ENCODE peak calls at places on chromosomes 7 and 10, in ten cellular contexts. X is tibial nerve, B is AG10803, Q is fibroblast of lung, S is IMR-90, A is keratinocyte, F is ovary, N is kidney epithelial cell, M is cardiac fibroblast, K is thoracic aorta. O is an unnamed sample.

GRCh38 chr7:150610193-150610592 is 22.0 kb downstream of the GIMAP6 start:
- DNase-seq in X (no peak), B (no peak), Q (no peak), S (no peak), A (no peak), F (no peak), N (no peak), M (no peak), K (no peak), O (no peak)

GRCh38 chr10:80046629-80047441 is 31.6 kb upstream of the TMEM254 start:
- DNase-seq in X (peak; percentile 49), B (peak; percentile 65), Q (peak; percentile 30), S (peak; percentile 50), A (peak; percentile 13), F (peak; percentile 30), N (peak; percentile 12), M (peak; percentile 81), K (peak; percentile 11), O (peak; percentile 53)

GRCh38 chr10:50381637-50382036 is 130.3 kb upstream of the ASAH2 start:
- DNase-seq in X (no peak), B (peak; percentile 40), Q (no peak), S (no peak), A (no peak), F (no peak), N (no peak), M (peak; percentile 49), K (no peak), O (no peak)

GRCh38 chr10:113961261-113961938 is 82.3 kb upstream of the ADRB1 start:
- DNase-seq in X (no peak), B (no peak), Q (no peak), S (no peak), A (no peak), F (no peak), N (no peak), M (no peak), K (no peak), O (no peak)

GRCh38 chr7:140495514-140496097 is 16.3 kb upstream of the MKRN1 start:
- DNase-seq in X (no peak), B (no peak), Q (no peak), S (no peak), A (no peak), F (no peak), N (no peak), M (no peak), K (no peak), O (no peak)

GRCh38 chr7:77543910-77544309 is 6.8 kb downstream of the PTPN12 start:
- DNase-seq in X (no peak), B (no peak), Q (no peak), S (no peak), A (no peak), F (no peak), N (no peak), M (no peak), K (no peak), O (no peak)

GRCh38 chr10:122878799-122879338 is 512 bp downstream of the FAM24B start:
- DNase-seq in X (no peak), B (peak; percentile 25), Q (no peak), S (no peak), A (no peak), F (peak; percentile 9), N (no peak), M (peak; percentile 23), K (no peak), O (no peak)

GRCh38 chr10:79941585-79942210 is 7.2 kb downstream of the SFTPD start:
- DNase-seq in X (no peak), B (no peak), Q (no peak), S (no peak), A (no peak), F (no peak), N (no peak), M (no peak), K (no peak), O (no peak)

GRCh38 chr7:100583132-100584045 is 2.5 kb downstream of the LRCH4 start:
- DNase-seq in X (peak; percentile 44), B (no peak), Q (peak; percentile 53), S (peak; percentile 67), A (no peak), F (no peak), N (no peak), M (peak; percentile 85), K (no peak), O (peak; percentile 36)

GRCh38 chr7:44581426-44581906 is 565 bp downstream of the TMED4 start:
- DNase-seq in X (no peak), B (no peak), Q (peak; percentile 18), S (no peak), A (no peak), F (no peak), N (no peak), M (no peak), K (no peak), O (peak; percentile 12)

GRCh38 chr10:17396004-17396403 is 58.4 kb downstream of the ST8SIA6 start:
- DNase-seq in X (no peak), B (no peak), Q (no peak), S (no peak), A (no peak), F (no peak), N (no peak), M (no peak), K (no peak), O (no peak)

GRCh38 chr10:13987472-13987871 is 343.3 kb downstream of the FRMD4A start:
- DNase-seq in X (no peak), B (peak; percentile 77), Q (peak; percentile 88), S (peak; percentile 91), A (no peak), F (no peak), N (peak; percentile 73), M (peak; percentile 57), K (no peak), O (no peak)

GRCh38 chr10:132627736-132628512 is 90.3 kb downstream of the INPP5A start:
- DNase-seq in X (no peak), B (peak; percentile 77), Q (peak; percentile 63), S (peak; percentile 50), A (no peak), F (peak; percentile 47), N (no peak), M (peak; percentile 70), K (peak; percentile 33), O (peak; percentile 55)

GRCh38 chr7:43462836-43463235 is 120.1 kb upstream of the STK17A start:
- DNase-seq in X (no peak), B (peak; percentile 64), Q (peak; percentile 10), S (no peak), A (no peak), F (no peak), N (no peak), M (no peak), K (no peak), O (no peak)

DNA sequence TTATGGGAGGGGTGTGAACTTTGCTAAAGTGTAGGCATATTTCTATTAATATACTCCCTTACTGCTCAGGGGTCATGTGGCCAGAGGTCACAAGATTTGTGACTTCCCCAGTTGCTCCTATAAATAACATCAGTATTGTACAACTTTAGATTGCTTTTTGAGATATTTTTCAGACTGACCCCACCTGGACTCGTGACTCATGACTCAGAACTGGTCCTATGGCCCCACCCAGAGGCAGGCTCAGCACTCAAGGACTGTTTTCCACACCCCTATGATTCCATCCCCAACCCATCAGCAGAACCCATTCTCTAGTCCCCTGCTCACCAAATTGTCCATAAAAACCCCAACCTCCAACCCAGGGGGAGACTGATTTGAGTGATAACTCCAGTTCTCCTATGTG is 2.7 kb upstream of the CUL2 start:
- DNase-seq in X (no peak), B (no peak), Q (no peak), S (no peak), A (no peak), F (no peak), N (no peak), M (no peak), K (no peak), O (no peak)
- TF ChIP-seq CTCF in X (no peak), B (no peak), Q (no peak), S (no peak), A (no peak), F (no peak), N (no peak), M (no peak), K (no peak), O (no peak)

GRCh38 chr7:37729160-37729559 is 45.6 kb downstream of the GPR141 start:
- DNase-seq in X (no peak), B (no peak), Q (no peak), S (no peak), A (no peak), F (no peak), N (no peak), M (no peak), K (no peak), O (no peak)
- H3K4me3 ChIP-seq in X (no peak overlapping the region), B (no peak overlapping the region), Q (no peak overlapping the region), S (no peak overlapping the region), A (no peak overlapping the region), F (no peak overlapping the region), N (no peak overlapping the region), M (no peak overlapping the region), K (no peak overlapping the region), O (no peak overlapping the region)

GRCh38 chr10:19347592-19347991 is 299.0 kb downstream of the MALRD1 start:
- DNase-seq in X (no peak), B (no peak), Q (no peak), S (no peak), A (no peak), F (no peak), N (no peak), M (peak; percentile 7), K (no peak), O (no peak)
- TF ChIP-seq CTCF in X (no peak), B (peak; percentile 6), Q (no peak), S (peak; percentile 19), A (peak; percentile 14), F (no peak), N (peak; percentile 40), M (peak; percentile 11), K (no peak), O (peak; percentile 8)

GRCh38 chr7:24341677-24342076 is 57.7 kb downstream of the NPY start:
- DNase-seq in X (no peak), B (peak; percentile 12), Q (no peak), S (no peak), A (no peak), F (no peak), N (no peak), M (no peak), K (no peak), O (no peak)

GRCh38 chr7:24349339-24349738 is 65.3 kb downstream of the NPY start:
- DNase-seq in X (no peak), B (no peak), Q (no peak), S (no peak), A (no peak), F (no peak), N (no peak), M (no peak), K (no peak), O (no peak)

GRCh38 chr7:24346716-24347115 is 62.7 kb downstream of the NPY start:
- DNase-seq in X (no peak), B (no peak), Q (no peak), S (no peak), A (no peak), F (no peak), N (no peak), M (no peak), K (no peak), O (no peak)

GRCh38 chr7:24343614-24344013 is 59.6 kb downstream of the NPY start:
- DNase-seq in X (no peak), B (no peak), Q (no peak), S (no peak), A (no peak), F (no peak), N (no peak), M (no peak), K (no peak), O (no peak)

DNA sequence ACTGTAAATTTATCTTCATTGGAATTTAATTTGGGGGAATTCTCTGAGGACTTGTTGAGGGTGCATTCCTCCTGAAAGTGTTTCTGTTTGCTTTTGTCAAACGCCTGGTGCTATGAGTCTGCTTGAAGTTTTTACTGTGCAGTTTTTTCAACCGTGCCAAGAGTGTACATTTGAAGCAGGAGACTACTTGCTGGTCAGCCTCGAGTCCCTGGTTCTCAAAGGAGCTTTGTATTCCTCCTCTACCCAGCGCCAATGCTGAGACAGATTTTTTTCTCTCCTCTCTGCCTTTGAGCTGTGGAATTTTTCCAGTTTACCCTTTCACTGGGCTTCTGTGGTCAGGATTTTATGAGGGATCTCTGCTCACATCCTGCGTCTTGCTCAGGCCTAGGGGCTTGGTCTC is 62.1 kb downstream of the NPY start:
- DNase-seq in X (no peak), B (no peak), Q (no peak), S (no peak), A (no peak), F (no peak), N (no peak), M (no peak), K (no peak), O (no peak)
- H3K4me3 ChIP-seq in X (no peak overlapping the region), B (no peak overlapping the region), Q (no peak overlapping the region), S (no peak overlapping the region), A (no peak overlapping the region), F (no peak overlapping the region), N (no peak overlapping the region), M (no peak overlapping the region), K (no peak overlapping the region), O (no peak overlapping the region)

O was measured in dorsolateral prefrontal cortex.